ENCODE peak calls at places on chromosomes 7 and 10, in ten cellular contexts. C is colonic mucosa, J is IMR-90, Z is H9, E is small intestine, P is ovary, F is fibroblast of lung, D is neural progenitor cell, O is stomach, Y is left ventricle myocardium inferior. I is an unnamed sample.

GRCh38 chr10:103969436-103969835 is 2.5 kb downstream of the SLK start:
- DNase-seq in F (no peak), Z (no peak), D (no peak), Y (no peak), J (no peak), P (no peak), E (no peak), C (no peak), O (no peak), I (no peak)

GRCh38 chr10:124090630-124091209 is 2.7 kb downstream of the CHST15 start:
- DNase-seq in D (no peak), O (peak; percentile 55), F (no peak), Z (no peak), P (peak; percentile 29), J (no peak), Y (no peak), E (no peak), C (no peak), I (peak; percentile 78)

GRCh38 chr7:146116452-146117219 is at the start of gene CNTNAP2:
- DNase-seq in Z (peak; percentile 81), J (no peak), C (no peak), P (peak; percentile 41), F (peak; percentile 35), O (no peak), E (no peak), D (peak; percentile 85), Y (peak; percentile 19), I (no peak)

GRCh38 chr10:112949128-112949823 is 771 bp upstream of the TCF7L2 start:
- DNase-seq in D (no peak), F (peak; percentile 16), Z (no peak), C (peak; percentile 57), O (no peak), J (peak; percentile 37), E (peak; percentile 89), Y (no peak), P (no peak), I (no peak)

GRCh38 chr7:84912018-84912417 is 274.8 kb downstream of the SEMA3D start:
- DNase-seq in J (no peak), D (no peak), O (no peak), F (no peak), C (no peak), E (no peak), Z (no peak), Y (no peak), P (no peak), I (no peak)

GRCh38 chr7:51797371-51797770 is 480.8 kb upstream of the COBL start:
- DNase-seq in Y (no peak), C (no peak), O (no peak), J (no peak), F (no peak), P (no peak), Z (no peak), D (no peak), E (no peak), I (no peak)

GRCh38 chr7:23335621-23336020 is 36.5 kb downstream of the MALSU1 start:
- DNase-seq in E (no peak), Z (no peak), F (no peak), J (no peak), O (no peak), Y (no peak), P (no peak), C (no peak), D (no peak), I (no peak)

GRCh38 chr7:96244992-96245292 is 77.0 kb downstream of the SLC25A13 start:
- DNase-seq in E (no peak), P (no peak), D (no peak), J (no peak), F (no peak), Z (no peak), O (no peak), C (no peak), Y (no peak), I (no peak)

GRCh38 chr10:118508355-118508754 is 87.1 kb downstream of the PRLHR start:
- DNase-seq in C (no peak), D (no peak), Z (no peak), E (no peak), O (no peak), J (no peak), P (no peak), F (no peak), Y (no peak), I (no peak)

GRCh38 chr7:128830231-128831177 is at the start of gene FLNC:
- DNase-seq in P (peak; percentile 75), D (peak; percentile 74), Y (peak; percentile 70), C (no peak), J (peak; percentile 71), E (no peak), O (peak; percentile 50), Z (no peak), F (peak; percentile 73), I (peak; percentile 69)

GRCh38 chr10:79084012-79084971 is 15.5 kb downstream of the ZMIZ1 start:
- DNase-seq in P (peak; percentile 88), C (peak; percentile 93), F (peak; percentile 79), E (peak; percentile 87), Z (no peak), O (peak; percentile 93), Y (peak; percentile 95), D (no peak), J (peak; percentile 83), I (peak; percentile 95)
- H3K4me1 ChIP-seq in P (peaks cover 61% of the 10 kb centered on the region), C (peaks cover 53% of the 10 kb centered on the region), F (peaks cover 52% of the 10 kb centered on the region), E (peaks cover 26% of the 10 kb centered on the region), Z (peaks cover 10% of the 10 kb centered on the region), O (peaks cover 100% of the 10 kb centered on the region), Y (peaks cover 100% of the 10 kb centered on the region), D (peaks cover 8% of the 10 kb centered on the region), J (peaks cover 69% of the 10 kb centered on the region), I (peaks cover 99% of the 10 kb centered on the region)

GRCh38 chr10:114221235-114221634 is 17.8 kb upstream of the VWA2 start:
- DNase-seq in Y (no peak), O (no peak), C (no peak), E (no peak), P (no peak), J (no peak), D (no peak), Z (no peak), F (no peak), I (no peak)
- H3K27me3 ChIP-seq in Y (no peaks in the 10 kb centered on the region), O (peaks cover 11% of the 10 kb centered on the region), C (no peaks in the 10 kb centered on the region), E (no peaks in the 10 kb centered on the region), P (no peaks in the 10 kb centered on the region), J (peaks cover 12% of the 10 kb centered on the region), D (peaks cover 6% of the 10 kb centered on the region), Z (no peaks in the 10 kb centered on the region), F (no peaks in the 10 kb centered on the region), I (no peaks in the 10 kb centered on the region)

GRCh38 chr7:27942711-27943110 is 202.7 kb downstream of the TAX1BP1 start:
- DNase-seq in D (no peak), Z (no peak), P (no peak), F (no peak), Y (no peak), E (no peak), C (no peak), J (no peak), O (no peak), I (no peak)
- H3K4me1 ChIP-seq in D (no peaks in the 10 kb centered on the region), Z (no peaks in the 10 kb centered on the region), P (no peaks in the 10 kb centered on the region), F (no peaks in the 10 kb centered on the region), Y (peaks cover 58% of the 10 kb centered on the region), E (no peaks in the 10 kb centered on the region), C (peaks cover 2% of the 10 kb centered on the region), J (no peaks in the 10 kb centered on the region), O (no peaks in the 10 kb centered on the region), I (no peaks in the 10 kb centered on the region)

GRCh38 chr7:291302-292092 is 1.5 kb downstream of the FOXL3 start:
- DNase-seq in E (no peak), P (no peak), O (no peak), J (no peak), Z (no peak), D (no peak), C (no peak), F (peak; percentile 34), Y (no peak), I (peak; percentile 64)
- H3K27me3 ChIP-seq in E (peaks cover 11% of the 10 kb centered on the region), P (peaks cover 6% of the 10 kb centered on the region), O (peaks cover 98% of the 10 kb centered on the region), J (peaks cover 73% of the 10 kb centered on the region), Z (peaks cover 33% of the 10 kb centered on the region), D (no peaks in the 10 kb centered on the region), C (peaks cover 18% of the 10 kb centered on the region), F (peaks cover 34% of the 10 kb centered on the region), Y (peaks cover 96% of the 10 kb centered on the region), I (peaks cover 55% of the 10 kb centered on the region)

GRCh38 chr7:106443156-106443555 is 158.4 kb upstream of the NAMPT start:
- DNase-seq in Y (no peak), D (no peak), Z (no peak), C (no peak), F (no peak), O (no peak), E (no peak), P (no peak), J (no peak), I (no peak)
- H3K4me1 ChIP-seq in Y (peaks cover 3% of the 10 kb centered on the region), D (no peaks in the 10 kb centered on the region), Z (no peaks in the 10 kb centered on the region), C (no peaks in the 10 kb centered on the region), F (no peaks in the 10 kb centered on the region), O (no peaks in the 10 kb centered on the region), E (no peaks in the 10 kb centered on the region), P (no peaks in the 10 kb centered on the region), J (no peaks in the 10 kb centered on the region), I (no peaks in the 10 kb centered on the region)

GRCh38 chr7:15687645-15688025 is 1.2 kb upstream of the MEOX2 start:
- DNase-seq in Y (peak; percentile 31), E (no peak), C (no peak), F (no peak), Z (peak; percentile 52), D (peak; percentile 77), P (no peak), O (no peak), J (no peak), I (no peak)
- H3K27me3 ChIP-seq in Y (peaks cover 57% of the 10 kb centered on the region), E (peaks cover 9% of the 10 kb centered on the region), C (peaks cover 41% of the 10 kb centered on the region), F (peaks cover 13% of the 10 kb centered on the region), Z (peaks cover 35% of the 10 kb centered on the region), D (peaks cover 82% of the 10 kb centered on the region), P (no peaks in the 10 kb centered on the region), O (peaks cover 52% of the 10 kb centered on the region), J (peaks cover 46% of the 10 kb centered on the region), I (peaks cover 38% of the 10 kb centered on the region)